ENCODE peak calls at places on chromosome 1, in five cellular contexts. One of them, this sample, is unnamed.

GRCh38 chr1:2180297-2181245 is 14.0 kb downstream of the FAAP20 start:
- DNase-seq in cardiac fibroblast: no peak
- DNase-seq in RWPE1: no peak
- DNase-seq in fibroblast of mammary gland: peak
- DNase-seq in AG04450: no peak
- DNase-seq in this sample: no peak

GRCh38 chr1:62233926-62234450 is 39.3 kb downstream of the L1TD1 start:
- DNase-seq in cardiac fibroblast: no peak
- DNase-seq in RWPE1: no peak
- DNase-seq in fibroblast of mammary gland: no peak
- DNase-seq in AG04450: no peak
- DNase-seq in this sample: no peak

GRCh38 chr1:19835573-19835972 is 20.5 kb upstream of the RNF186 start:
- DNase-seq in cardiac fibroblast: no peak
- DNase-seq in RWPE1: no peak
- DNase-seq in fibroblast of mammary gland: no peak
- DNase-seq in AG04450: no peak
- DNase-seq in this sample: no peak

GRCh38 chr1:232291681-232292080 is 338.3 kb downstream of the SIPA1L2 start:
- DNase-seq in cardiac fibroblast: peak
- DNase-seq in RWPE1: no peak
- DNase-seq in fibroblast of mammary gland: no peak
- DNase-seq in AG04450: no peak
- DNase-seq in this sample: peak

GRCh38 chr1:3459940-3460652 is 5.6 kb downstream of the ARHGEF16 start:
- DNase-seq in cardiac fibroblast: no peak
- DNase-seq in RWPE1: no peak
- DNase-seq in fibroblast of mammary gland: no peak
- DNase-seq in AG04450: no peak
- DNase-seq in this sample: no peak

GRCh38 chr1:205939690-205940330 is 3.4 kb downstream of the SLC26A9 start:
- DNase-seq in cardiac fibroblast: no peak
- DNase-seq in RWPE1: peak
- DNase-seq in fibroblast of mammary gland: no peak
- DNase-seq in AG04450: no peak
- DNase-seq in this sample: peak

GRCh38 chr1:201266774-201267173 is 16.5 kb upstream of the PKP1 start:
- DNase-seq in cardiac fibroblast: peak
- DNase-seq in RWPE1: peak
- DNase-seq in fibroblast of mammary gland: peak
- DNase-seq in AG04450: peak
- DNase-seq in this sample: peak

GRCh38 chr1:25109527-25109926 is 122.8 kb downstream of the SYF2 start:
- DNase-seq in cardiac fibroblast: no peak
- DNase-seq in RWPE1: no peak
- DNase-seq in fibroblast of mammary gland: no peak
- DNase-seq in AG04450: no peak
- DNase-seq in this sample: no peak

DNA sequence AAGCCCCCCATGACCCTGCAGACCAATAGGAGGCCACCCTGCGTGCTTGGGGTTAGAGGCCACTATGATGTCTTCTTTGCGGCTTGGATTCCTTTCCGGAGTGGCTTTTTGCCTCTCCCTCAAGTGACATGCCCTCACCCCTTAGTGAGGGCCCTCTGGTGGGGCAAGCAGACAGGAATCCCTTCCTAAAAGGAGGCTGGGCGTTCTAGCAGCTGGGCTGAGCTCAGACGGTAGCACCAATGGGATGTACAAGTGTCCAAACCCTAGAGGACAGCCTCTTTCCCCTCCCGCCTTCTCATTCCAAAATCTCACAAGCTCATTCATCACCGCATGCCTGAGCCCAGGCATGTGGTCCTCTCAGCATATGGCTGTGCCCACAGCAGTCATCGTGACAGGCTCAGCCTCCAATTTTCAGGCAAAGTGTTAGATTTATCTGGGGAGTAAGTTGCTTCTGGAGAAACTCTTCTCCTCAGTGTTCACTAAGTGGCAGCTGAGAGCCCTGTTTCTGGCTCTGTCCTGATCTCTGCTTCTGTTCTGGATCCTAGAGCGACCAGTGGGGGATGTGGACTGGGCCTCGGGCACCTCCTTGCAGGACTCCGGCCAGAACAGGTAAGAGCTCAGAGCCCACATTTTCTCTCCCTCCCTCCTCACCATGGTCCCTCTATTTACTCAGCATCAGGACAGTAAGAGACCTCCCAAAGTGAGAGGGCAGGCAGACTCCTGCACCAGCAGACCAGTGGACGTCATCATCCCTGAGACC is 4.8 kb downstream of the KIAA1614 start:
- DNase-seq in cardiac fibroblast: peak
- DNase-seq in RWPE1: no peak
- DNase-seq in fibroblast of mammary gland: no peak
- DNase-seq in AG04450: no peak
- DNase-seq in this sample: peak
- TF ChIP-seq CTCF in cardiac fibroblast: no peak
- TF ChIP-seq CTCF in RWPE1: no peak
- TF ChIP-seq CTCF in fibroblast of mammary gland: no peak
- TF ChIP-seq CTCF in AG04450: no peak
- TF ChIP-seq CTCF in this sample: no peak

DNA sequence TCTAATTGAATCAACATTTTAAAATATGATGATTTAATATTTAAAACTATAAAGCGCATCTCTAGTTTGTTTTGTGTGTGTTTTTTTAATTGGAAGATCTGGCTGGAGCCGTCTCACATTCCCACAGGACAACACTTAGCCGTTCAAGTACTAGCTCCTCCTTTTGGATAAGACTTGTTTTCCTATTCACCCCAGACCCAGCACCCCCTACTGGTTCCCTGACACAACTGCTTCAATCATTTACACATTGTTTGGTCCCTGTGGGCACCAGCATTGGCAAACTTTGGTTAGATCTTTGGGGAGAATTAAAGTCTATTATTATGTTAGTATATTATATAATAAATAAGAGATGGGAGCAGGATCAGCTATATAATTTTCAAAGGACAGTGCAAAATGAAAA is 34.5 kb downstream of the TYW3 start:
- DNase-seq in cardiac fibroblast: peak
- DNase-seq in RWPE1: peak
- DNase-seq in fibroblast of mammary gland: peak
- DNase-seq in AG04450: no peak
- DNase-seq in this sample: peak
- TF ChIP-seq CTCF in cardiac fibroblast: peak
- TF ChIP-seq CTCF in RWPE1: no peak
- TF ChIP-seq CTCF in fibroblast of mammary gland: peak
- TF ChIP-seq CTCF in AG04450: peak
- TF ChIP-seq CTCF in this sample: no peak

GRCh38 chr1:108708726-108709660 is 3.7 kb upstream of the FNDC7 start:
- DNase-seq in cardiac fibroblast: peak
- DNase-seq in RWPE1: no peak
- DNase-seq in fibroblast of mammary gland: peak
- DNase-seq in AG04450: no peak
- DNase-seq in this sample: peak
- TF ChIP-seq CTCF in cardiac fibroblast: peak
- TF ChIP-seq CTCF in RWPE1: no peak
- TF ChIP-seq CTCF in fibroblast of mammary gland: peak
- TF ChIP-seq CTCF in AG04450: no peak
- TF ChIP-seq CTCF in this sample: no peak

GRCh38 chr1:70745199-70745598 is 302.4 kb downstream of the PTGER3 start:
- DNase-seq in cardiac fibroblast: no peak
- DNase-seq in RWPE1: no peak
- DNase-seq in fibroblast of mammary gland: peak
- DNase-seq in AG04450: no peak
- DNase-seq in this sample: peak
- TF ChIP-seq CTCF in cardiac fibroblast: peak
- TF ChIP-seq CTCF in RWPE1: no peak
- TF ChIP-seq CTCF in fibroblast of mammary gland: peak
- TF ChIP-seq CTCF in AG04450: peak
- TF ChIP-seq CTCF in this sample: peak

GRCh38 chr1:38009088-38009840 is 3.3 kb upstream of the UTP11 start:
- DNase-seq in cardiac fibroblast: peak
- DNase-seq in RWPE1: no peak
- DNase-seq in fibroblast of mammary gland: peak
- DNase-seq in AG04450: no peak
- DNase-seq in this sample: peak
- TF ChIP-seq CTCF in cardiac fibroblast: no peak
- TF ChIP-seq CTCF in RWPE1: no peak
- TF ChIP-seq CTCF in fibroblast of mammary gland: peak
- TF ChIP-seq CTCF in AG04450: no peak
- TF ChIP-seq CTCF in this sample: no peak

DNA sequence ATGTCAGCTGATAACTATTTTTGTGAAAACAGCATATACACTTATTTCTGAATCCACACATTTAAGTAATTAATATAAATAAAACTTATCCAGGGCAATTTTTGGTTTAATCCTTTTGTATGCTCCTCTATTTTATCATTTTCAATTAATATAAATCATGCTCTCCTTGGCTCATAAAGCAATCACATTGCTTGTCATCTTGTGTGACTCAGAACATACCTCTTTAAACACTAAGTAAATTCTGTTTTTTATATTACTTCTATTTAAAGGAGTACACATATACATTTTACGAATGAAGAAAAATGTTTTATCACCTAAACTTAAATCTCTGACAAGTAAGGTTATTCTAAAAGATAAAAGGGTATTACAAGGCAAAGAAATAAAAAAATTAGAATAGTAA is 175.3 kb downstream of the USH2A start:
- DNase-seq in cardiac fibroblast: no peak
- DNase-seq in RWPE1: no peak
- DNase-seq in fibroblast of mammary gland: no peak
- DNase-seq in AG04450: no peak
- DNase-seq in this sample: no peak
- TF ChIP-seq CTCF in cardiac fibroblast: no peak
- TF ChIP-seq CTCF in RWPE1: no peak
- TF ChIP-seq CTCF in fibroblast of mammary gland: no peak
- TF ChIP-seq CTCF in AG04450: no peak
- TF ChIP-seq CTCF in this sample: no peak

GRCh38 chr1:47623174-47623940 is 185.5 kb downstream of the FOXD2 start:
- DNase-seq in cardiac fibroblast: no peak
- DNase-seq in RWPE1: no peak
- DNase-seq in fibroblast of mammary gland: no peak
- DNase-seq in AG04450: no peak
- DNase-seq in this sample: no peak

GRCh38 chr1:47627016-47627415 is 189.2 kb downstream of the FOXD2 start:
- DNase-seq in cardiac fibroblast: no peak
- DNase-seq in RWPE1: no peak
- DNase-seq in fibroblast of mammary gland: no peak
- DNase-seq in AG04450: no peak
- DNase-seq in this sample: no peak

GRCh38 chr1:47621483-47621882 is 183.6 kb downstream of the FOXD2 start:
- DNase-seq in cardiac fibroblast: no peak
- DNase-seq in RWPE1: no peak
- DNase-seq in fibroblast of mammary gland: no peak
- DNase-seq in AG04450: no peak
- DNase-seq in this sample: no peak

GRCh38 chr1:47621977-47622376 is 184.1 kb downstream of the FOXD2 start:
- DNase-seq in cardiac fibroblast: no peak
- DNase-seq in RWPE1: no peak
- DNase-seq in fibroblast of mammary gland: no peak
- DNase-seq in AG04450: no peak
- DNase-seq in this sample: no peak

GRCh38 chr1:47624531-47624930 is 186.7 kb downstream of the FOXD2 start:
- DNase-seq in cardiac fibroblast: no peak
- DNase-seq in RWPE1: peak
- DNase-seq in fibroblast of mammary gland: no peak
- DNase-seq in AG04450: no peak
- DNase-seq in this sample: no peak
- TF ChIP-seq CTCF in cardiac fibroblast: no peak
- TF ChIP-seq CTCF in RWPE1: no peak
- TF ChIP-seq CTCF in fibroblast of mammary gland: no peak
- TF ChIP-seq CTCF in AG04450: no peak
- TF ChIP-seq CTCF in this sample: no peak

GRCh38 chr1:21165076-21165475 is 11.6 kb downstream of the EIF4G3 start:
- DNase-seq in cardiac fibroblast: peak
- DNase-seq in RWPE1: no peak
- DNase-seq in fibroblast of mammary gland: peak
- DNase-seq in AG04450: no peak
- DNase-seq in this sample: peak

GRCh38 chr1:21162740-21163464 is 13.8 kb downstream of the EIF4G3 start:
- DNase-seq in cardiac fibroblast: no peak
- DNase-seq in RWPE1: no peak
- DNase-seq in fibroblast of mammary gland: no peak
- DNase-seq in AG04450: no peak
- DNase-seq in this sample: no peak

GRCh38 chr1:21165632-21166031 is 11.1 kb downstream of the EIF4G3 start:
- DNase-seq in cardiac fibroblast: no peak
- DNase-seq in RWPE1: no peak
- DNase-seq in fibroblast of mammary gland: peak
- DNase-seq in AG04450: no peak
- DNase-seq in this sample: no peak

GRCh38 chr1:21161842-21162241 is 14.9 kb downstream of the EIF4G3 start:
- DNase-seq in cardiac fibroblast: no peak
- DNase-seq in RWPE1: no peak
- DNase-seq in fibroblast of mammary gland: no peak
- DNase-seq in AG04450: no peak
- DNase-seq in this sample: no peak

GRCh38 chr1:21164266-21164665 is 12.4 kb downstream of the EIF4G3 start:
- DNase-seq in cardiac fibroblast: no peak
- DNase-seq in RWPE1: no peak
- DNase-seq in fibroblast of mammary gland: no peak
- DNase-seq in AG04450: no peak
- DNase-seq in this sample: no peak
- TF ChIP-seq CTCF in cardiac fibroblast: no peak
- TF ChIP-seq CTCF in RWPE1: no peak
- TF ChIP-seq CTCF in fibroblast of mammary gland: no peak
- TF ChIP-seq CTCF in AG04450: no peak
- TF ChIP-seq CTCF in this sample: no peak

This sample was measured in MCF 10A.